ENCODE peak calls at places on chromosomes 16 and 17, in seven cellular contexts. One of them, this sample, is unnamed.

GRCh38 chr16:67538666-67539101 is 10.1 kb downstream of the RIPOR1 start:
- DNase-seq in cardiac muscle cell: peak
- DNase-seq in HFFc6: no peak
- DNase-seq in natural killer cell: no peak
- DNase-seq in mammary epithelial cell: no peak
- DNase-seq in endothelial cell: no peak
- DNase-seq in transverse colon: no peak
- DNase-seq in this sample: no peak

GRCh38 chr16:84117482-84117843 is 721 bp upstream of the MBTPS1 start:
- DNase-seq in cardiac muscle cell: no peak
- DNase-seq in HFFc6: peak
- DNase-seq in natural killer cell: no peak
- DNase-seq in mammary epithelial cell: no peak
- DNase-seq in endothelial cell: no peak
- DNase-seq in transverse colon: no peak
- DNase-seq in this sample: peak

GRCh38 chr17:81641825-81642489 is 5.0 kb downstream of the TSPAN10 start:
- DNase-seq in cardiac muscle cell: peak
- DNase-seq in HFFc6: peak
- DNase-seq in natural killer cell: no peak
- DNase-seq in mammary epithelial cell: peak
- DNase-seq in endothelial cell: no peak
- DNase-seq in transverse colon: no peak
- DNase-seq in this sample: no peak

GRCh38 chr17:32881054-32881453 is 4.1 kb upstream of the MYO1D start:
- DNase-seq in cardiac muscle cell: no peak
- DNase-seq in HFFc6: no peak
- DNase-seq in natural killer cell: no peak
- DNase-seq in mammary epithelial cell: no peak
- DNase-seq in endothelial cell: no peak
- DNase-seq in transverse colon: no peak
- DNase-seq in this sample: no peak

GRCh38 chr17:41930009-41930832 is at the start of gene ODAD4:
- DNase-seq in cardiac muscle cell: peak
- DNase-seq in HFFc6: peak
- DNase-seq in natural killer cell: peak
- DNase-seq in mammary epithelial cell: peak
- DNase-seq in endothelial cell: peak
- DNase-seq in transverse colon: peak
- DNase-seq in this sample: peak

GRCh38 chr17:17096438-17097178 is 54.4 kb downstream of the MPRIP start:
- DNase-seq in cardiac muscle cell: peak
- DNase-seq in HFFc6: peak
- DNase-seq in natural killer cell: no peak
- DNase-seq in mammary epithelial cell: peak
- DNase-seq in endothelial cell: no peak
- DNase-seq in transverse colon: peak
- DNase-seq in this sample: no peak

GRCh38 chr17:83100853-83101391 is 21.5 kb downstream of the METRNL start:
- DNase-seq in cardiac muscle cell: no peak
- DNase-seq in HFFc6: no peak
- DNase-seq in natural killer cell: no peak
- DNase-seq in mammary epithelial cell: no peak
- DNase-seq in endothelial cell: no peak
- DNase-seq in transverse colon: peak
- DNase-seq in this sample: no peak

GRCh38 chr16:58062821-58063220 is 37.3 kb downstream of the MMP15 start:
- DNase-seq in cardiac muscle cell: no peak
- DNase-seq in HFFc6: no peak
- DNase-seq in natural killer cell: no peak
- DNase-seq in mammary epithelial cell: no peak
- DNase-seq in endothelial cell: no peak
- DNase-seq in transverse colon: no peak
- DNase-seq in this sample: no peak

GRCh38 chr17:79036609-79037008 is 12.6 kb downstream of the C1QTNF1 start:
- DNase-seq in cardiac muscle cell: peak
- DNase-seq in HFFc6: peak
- DNase-seq in natural killer cell: no peak
- DNase-seq in mammary epithelial cell: peak
- DNase-seq in endothelial cell: no peak
- DNase-seq in transverse colon: no peak
- DNase-seq in this sample: no peak

GRCh38 chr16:79598341-79599181 is 2.0 kb downstream of the MAF start:
- DNase-seq in cardiac muscle cell: peak
- DNase-seq in HFFc6: no peak
- DNase-seq in natural killer cell: peak
- DNase-seq in mammary epithelial cell: peak
- DNase-seq in endothelial cell: peak
- DNase-seq in transverse colon: peak
- DNase-seq in this sample: no peak

GRCh38 chr17:81223758-81224122 is 975 bp upstream of the CEP131 start:
- DNase-seq in cardiac muscle cell: no peak
- DNase-seq in HFFc6: no peak
- DNase-seq in natural killer cell: no peak
- DNase-seq in mammary epithelial cell: no peak
- DNase-seq in endothelial cell: no peak
- DNase-seq in transverse colon: peak
- DNase-seq in this sample: no peak

GRCh38 chr17:42027961-42028790 is 8.3 kb downstream of the NKIRAS2 start:
- DNase-seq in cardiac muscle cell: no peak
- DNase-seq in HFFc6: no peak
- DNase-seq in natural killer cell: no peak
- DNase-seq in mammary epithelial cell: no peak
- DNase-seq in endothelial cell: no peak
- DNase-seq in transverse colon: no peak
- DNase-seq in this sample: no peak

GRCh38 chr17:67105213-67105612 is 60.9 kb downstream of the CACNG1 start:
- DNase-seq in cardiac muscle cell: peak
- DNase-seq in HFFc6: peak
- DNase-seq in natural killer cell: no peak
- DNase-seq in mammary epithelial cell: peak
- DNase-seq in endothelial cell: no peak
- DNase-seq in transverse colon: no peak
- DNase-seq in this sample: no peak

GRCh38 chr16:1651055-1651454 is 27.0 kb upstream of the JPT2 start:
- DNase-seq in cardiac muscle cell: no peak
- DNase-seq in HFFc6: peak
- DNase-seq in natural killer cell: no peak
- DNase-seq in mammary epithelial cell: no peak
- DNase-seq in endothelial cell: no peak
- DNase-seq in transverse colon: no peak
- DNase-seq in this sample: no peak

GRCh38 chr17:68182940-68183551 is 64.8 kb upstream of the AMZ2 start:
- DNase-seq in cardiac muscle cell: no peak
- DNase-seq in HFFc6: no peak
- DNase-seq in natural killer cell: no peak
- DNase-seq in mammary epithelial cell: peak
- DNase-seq in endothelial cell: no peak
- DNase-seq in transverse colon: peak
- DNase-seq in this sample: peak

GRCh38 chr16:86387461-86388440 is 122.6 kb upstream of the FOXF1 start:
- DNase-seq in cardiac muscle cell: peak
- DNase-seq in HFFc6: peak
- DNase-seq in natural killer cell: no peak
- DNase-seq in mammary epithelial cell: peak
- DNase-seq in endothelial cell: no peak
- DNase-seq in transverse colon: no peak
- DNase-seq in this sample: no peak

DNA sequence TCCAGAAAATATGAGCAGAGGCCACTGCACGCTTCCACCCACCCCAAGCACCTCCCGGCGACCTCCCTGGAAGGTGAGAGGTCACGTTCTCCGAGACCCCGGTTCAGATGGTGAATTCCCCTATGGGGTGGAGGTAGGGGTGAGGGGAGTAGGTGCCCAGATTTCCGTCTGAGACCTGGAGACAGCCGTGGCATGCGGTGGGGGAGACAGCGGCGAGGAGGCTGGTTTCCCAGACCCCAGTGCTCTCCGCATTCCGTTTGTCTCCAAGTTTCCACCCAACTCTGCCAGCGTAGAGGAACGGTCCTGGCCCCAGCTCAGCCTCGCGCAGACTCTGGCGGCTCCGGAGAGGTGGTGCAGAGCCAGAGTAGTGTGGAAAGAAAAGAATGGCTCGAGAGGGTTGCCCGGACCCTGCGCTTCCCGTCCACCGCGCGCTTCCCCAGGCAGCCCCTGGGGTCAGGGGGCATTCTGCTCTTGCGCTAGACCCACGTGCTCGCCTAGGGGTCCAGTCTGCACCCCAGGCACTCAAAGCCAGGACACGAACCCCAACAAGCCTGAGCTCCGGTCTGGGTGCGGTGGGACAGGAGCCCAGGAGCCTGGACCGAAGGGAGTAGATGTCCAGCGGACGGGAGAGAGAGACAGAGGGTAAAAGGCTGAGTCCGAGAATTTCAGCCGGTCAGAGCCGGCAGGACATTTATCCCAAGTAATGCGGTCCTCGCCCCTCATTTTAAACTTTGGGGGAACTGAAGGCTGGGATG is 3.9 kb downstream of the PMP22 start:
- DNase-seq in cardiac muscle cell: peak
- DNase-seq in HFFc6: peak
- DNase-seq in natural killer cell: no peak
- DNase-seq in mammary epithelial cell: peak
- DNase-seq in endothelial cell: peak
- DNase-seq in transverse colon: peak
- DNase-seq in this sample: no peak
- TF ChIP-seq CTCF in cardiac muscle cell: no peak
- TF ChIP-seq CTCF in HFFc6: peak
- TF ChIP-seq CTCF in natural killer cell: no peak
- TF ChIP-seq CTCF in mammary epithelial cell: no peak
- TF ChIP-seq CTCF in endothelial cell: peak
- TF ChIP-seq CTCF in transverse colon: no peak
- TF ChIP-seq CTCF in this sample: no peak

GRCh38 chr17:39194089-39194984 is 3.1 kb downstream of the CACNB1 start:
- DNase-seq in cardiac muscle cell: peak
- DNase-seq in HFFc6: peak
- DNase-seq in natural killer cell: no peak
- DNase-seq in mammary epithelial cell: no peak
- DNase-seq in endothelial cell: peak
- DNase-seq in transverse colon: peak
- DNase-seq in this sample: no peak
- TF ChIP-seq CTCF in cardiac muscle cell: peak
- TF ChIP-seq CTCF in HFFc6: peak
- TF ChIP-seq CTCF in natural killer cell: no peak
- TF ChIP-seq CTCF in mammary epithelial cell: peak
- TF ChIP-seq CTCF in endothelial cell: no peak
- TF ChIP-seq CTCF in transverse colon: no peak
- TF ChIP-seq CTCF in this sample: no peak

GRCh38 chr16:25707553-25707952 is 15.8 kb downstream of the HS3ST4 start:
- DNase-seq in cardiac muscle cell: no peak
- DNase-seq in HFFc6: no peak
- DNase-seq in natural killer cell: no peak
- DNase-seq in mammary epithelial cell: no peak
- DNase-seq in endothelial cell: no peak
- DNase-seq in transverse colon: no peak
- DNase-seq in this sample: no peak

GRCh38 chr16:25713785-25714570 is 22.2 kb downstream of the HS3ST4 start:
- DNase-seq in cardiac muscle cell: no peak
- DNase-seq in HFFc6: no peak
- DNase-seq in natural killer cell: no peak
- DNase-seq in mammary epithelial cell: no peak
- DNase-seq in endothelial cell: no peak
- DNase-seq in transverse colon: no peak
- DNase-seq in this sample: no peak

GRCh38 chr16:25709182-25709581 is 17.4 kb downstream of the HS3ST4 start:
- DNase-seq in cardiac muscle cell: no peak
- DNase-seq in HFFc6: no peak
- DNase-seq in natural killer cell: no peak
- DNase-seq in mammary epithelial cell: no peak
- DNase-seq in endothelial cell: no peak
- DNase-seq in transverse colon: no peak
- DNase-seq in this sample: no peak

GRCh38 chr16:25707982-25708583 is 16.3 kb downstream of the HS3ST4 start:
- DNase-seq in cardiac muscle cell: peak
- DNase-seq in HFFc6: no peak
- DNase-seq in natural killer cell: no peak
- DNase-seq in mammary epithelial cell: peak
- DNase-seq in endothelial cell: peak
- DNase-seq in transverse colon: peak
- DNase-seq in this sample: peak
- TF ChIP-seq CTCF in cardiac muscle cell: no peak
- TF ChIP-seq CTCF in HFFc6: peak
- TF ChIP-seq CTCF in natural killer cell: no peak
- TF ChIP-seq CTCF in mammary epithelial cell: peak
- TF ChIP-seq CTCF in endothelial cell: peak
- TF ChIP-seq CTCF in transverse colon: peak
- TF ChIP-seq CTCF in this sample: peak

GRCh38 chr17:6800422-6801027 is 24.5 kb downstream of the FBXO39 start:
- DNase-seq in cardiac muscle cell: no peak
- DNase-seq in HFFc6: no peak
- DNase-seq in natural killer cell: no peak
- DNase-seq in mammary epithelial cell: no peak
- DNase-seq in endothelial cell: no peak
- DNase-seq in transverse colon: no peak
- DNase-seq in this sample: no peak
- TF ChIP-seq CTCF in cardiac muscle cell: no peak
- TF ChIP-seq CTCF in HFFc6: peak
- TF ChIP-seq CTCF in natural killer cell: peak
- TF ChIP-seq CTCF in mammary epithelial cell: peak
- TF ChIP-seq CTCF in endothelial cell: no peak
- TF ChIP-seq CTCF in transverse colon: no peak
- TF ChIP-seq CTCF in this sample: peak

This sample was measured in GM10248.